ENCODE peak calls at places on chromosomes 3 and 15, in seven cellular contexts. K, F, N, Y, S, E and I are unnamed samples.

GRCh38 chr3:29144807-29145206 is 136.1 kb upstream of the RBMS3 start:
- DNase-seq in K (no peak), F (peak; percentile 23), N (peak; percentile 38), Y (no peak), S (no peak), E (no peak), I (no peak)

GRCh38 chr15:64524778-64525177 is 64.4 kb downstream of the ZNF609 start:
- DNase-seq in K (no peak), F (no peak), N (no peak), Y (no peak), S (no peak), E (no peak), I (no peak)

GRCh38 chr3:10397879-10398278 is 77.0 kb upstream of the SEC13 start:
- DNase-seq in K (no peak), F (no peak), N (no peak), Y (no peak), S (no peak), E (no peak), I (no peak)

GRCh38 chr15:35141743-35142356 is 56.8 kb upstream of the NANOGP8 start:
- DNase-seq in K (no peak), F (no peak), N (peak; percentile 71), Y (no peak), S (no peak), E (no peak), I (no peak)

GRCh38 chr3:57164606-57165573 is at the start of gene IL17RD:
- DNase-seq in K (peak; percentile 67), F (peak; percentile 84), N (peak; percentile 92), Y (no peak), S (no peak), E (peak; percentile 20), I (no peak)

GRCh38 chr15:51776952-51777574 is 25.7 kb downstream of the TMOD2 start:
- DNase-seq in K (peak; percentile 34), F (peak; percentile 90), N (peak; percentile 83), Y (peak; percentile 79), S (peak; percentile 55), E (peak; percentile 33), I (peak; percentile 64)

GRCh38 chr3:31993843-31994242 is 12.3 kb downstream of the ZNF860 start:
- DNase-seq in K (no peak), F (no peak), N (no peak), Y (no peak), S (no peak), E (no peak), I (no peak)

GRCh38 chr15:88950600-88951160 is 37.5 kb upstream of the MFGE8 start:
- DNase-seq in K (no peak), F (peak; percentile 24), N (no peak), Y (no peak), S (no peak), E (no peak), I (no peak)

GRCh38 chr3:123405021-123405420 is 43.9 kb downstream of the ADCY5 start:
- DNase-seq in K (no peak), F (no peak), N (no peak), Y (peak; percentile 35), S (no peak), E (no peak), I (no peak)

GRCh38 chr3:154098396-154098795 is 22.8 kb upstream of the ARHGEF26 start:
- DNase-seq in K (no peak), F (peak; percentile 38), N (no peak), Y (no peak), S (no peak), E (no peak), I (no peak)

GRCh38 chr15:42385206-42385979 is 26.1 kb downstream of the CAPN3 start:
- DNase-seq in K (no peak), F (peak; percentile 34), N (peak; percentile 38), Y (no peak), S (no peak), E (no peak), I (no peak)

GRCh38 chr3:192841428-192841827 is 76.2 kb downstream of the MB21D2 start:
- DNase-seq in K (no peak), F (no peak), N (no peak), Y (no peak), S (no peak), E (no peak), I (no peak)

GRCh38 chr3:150917941-150918340 is 12.7 kb upstream of the MINDY4B start:
- DNase-seq in K (no peak), F (no peak), N (no peak), Y (no peak), S (no peak), E (no peak), I (no peak)

GRCh38 chr3:32569540-32570425 is 875 bp downstream of the DYNC1LI1 start:
- DNase-seq in K (peak; percentile 28), F (peak; percentile 49), N (peak; percentile 27), Y (peak; percentile 64), S (peak; percentile 60), E (peak; percentile 30), I (peak; percentile 11)

GRCh38 chr15:23422099-23422945 is 24.7 kb downstream of the GOLGA6L2 start:
- DNase-seq in K (no peak), F (no peak), N (no peak), Y (no peak), S (no peak), E (no peak), I (no peak)

GRCh38 chr3:103950676-103951075 is 1416.0 kb upstream of the ALCAM start:
- DNase-seq in K (no peak), F (no peak), N (no peak), Y (no peak), S (no peak), E (no peak), I (no peak)

GRCh38 chr15:92951800-92952199 is 51.7 kb downstream of the CHD2 start:
- DNase-seq in K (no peak), F (no peak), N (no peak), Y (no peak), S (no peak), E (no peak), I (no peak)

GRCh38 chr3:194671511-194671899 is 486 bp downstream of the LSG1 start:
- DNase-seq in K (no peak), F (no peak), N (peak; percentile 57), Y (no peak), S (peak; percentile 53), E (no peak), I (peak; percentile 47)

GRCh38 chr15:39598958-39599845 is 18.3 kb downstream of the THBS1 start:
- DNase-seq in K (no peak), F (no peak), N (no peak), Y (no peak), S (no peak), E (no peak), I (no peak)

GRCh38 chr15:48862705-48863104 is 15.2 kb upstream of the EID1 start:
- DNase-seq in K (no peak), F (no peak), N (no peak), Y (no peak), S (no peak), E (no peak), I (no peak)

GRCh38 chr3:172065534-172065933 is 26.2 kb downstream of the FNDC3B start:
- DNase-seq in K (no peak), F (no peak), N (peak; percentile 14), Y (no peak), S (no peak), E (no peak), I (no peak)

GRCh38 chr3:138458774-138459499 is 24.5 kb downstream of the ESYT3 start:
- DNase-seq in K (no peak), F (no peak), N (no peak), Y (no peak), S (no peak), E (no peak), I (no peak)

GRCh38 chr15:74768771-74769342 is 13.0 kb upstream of the CSK start:
- DNase-seq in K (peak; percentile 67), F (peak; percentile 73), N (peak; percentile 73), Y (peak; percentile 79), S (peak; percentile 67), E (peak; percentile 52), I (peak; percentile 49)

GRCh38 chr3:64289622-64290021 is 64.4 kb upstream of the PRICKLE2 start:
- DNase-seq in K (no peak), F (no peak), N (no peak), Y (no peak), S (no peak), E (no peak), I (no peak)

GRCh38 chr3:73513260-73513659 is 111.5 kb downstream of the PDZRN3 start:
- DNase-seq in K (no peak), F (no peak), N (no peak), Y (no peak), S (no peak), E (no peak), I (no peak)

GRCh38 chr3:122793568-122794416 is at the start of gene HSPBAP1:
- DNase-seq in K (peak; percentile 72), F (peak; percentile 95), N (peak; percentile 91), Y (peak; percentile 95), S (peak; percentile 91), E (peak; percentile 85), I (peak; percentile 86)

GRCh38 chr15:40471105-40471777 is 457 bp downstream of the CHST14 start:
- DNase-seq in K (no peak), F (peak; percentile 24), N (peak; percentile 11), Y (no peak), S (no peak), E (peak; percentile 12), I (peak; percentile 19)